ENCODE peak calls at places on chromosomes 7 and 10, in seven cellular contexts. Y, M, V, S, W, O and D are unnamed samples.

GRCh38 chr7:94654764-94655561 is 970 bp downstream of the SGCE start:
- DNase-seq in W (no peak), S (no peak), M (no peak), Y (no peak), O (peak; percentile 64), V (no peak), D (no peak)

GRCh38 chr7:143373255-143373794 is 7.8 kb upstream of the ZYX start:
- DNase-seq in M (no peak), W (no peak), O (no peak), V (no peak), Y (no peak), S (no peak), D (no peak)

GRCh38 chr10:132608511-132609195 is 71.1 kb downstream of the INPP5A start:
- DNase-seq in O (peak; percentile 19), Y (no peak), M (no peak), S (no peak), W (no peak), V (peak; percentile 18), D (no peak)

GRCh38 chr7:38873433-38873832 is 35.6 kb downstream of the VPS41 start:
- DNase-seq in Y (no peak), M (no peak), W (no peak), V (no peak), O (no peak), S (no peak), D (no peak)

GRCh38 chr7:79217468-79217867 is 236.0 kb downstream of the MAGI2 start:
- DNase-seq in M (no peak), Y (no peak), V (no peak), O (no peak), W (no peak), S (no peak), D (no peak)

GRCh38 chr7:25002826-25003225 is 22.8 kb upstream of the OSBPL3 start:
- DNase-seq in O (no peak), M (no peak), Y (no peak), S (no peak), W (no peak), V (no peak), D (no peak)

GRCh38 chr10:79336276-79336675 is 11.0 kb upstream of the PPIF start:
- DNase-seq in W (no peak), Y (no peak), M (no peak), S (no peak), V (no peak), O (no peak), D (no peak)

GRCh38 chr7:68688416-68689086 is 909.7 kb upstream of the AUTS2 start:
- DNase-seq in O (no peak), M (no peak), Y (no peak), S (peak; percentile 25), V (no peak), W (no peak), D (no peak)

GRCh38 chr7:37046680-37047079 is 322.4 kb upstream of the AOAH start:
- DNase-seq in V (no peak), O (no peak), Y (no peak), S (no peak), W (no peak), M (no peak), D (no peak)

GRCh38 chr7:91286432-91286831 is 22.2 kb downstream of the FZD1 start:
- DNase-seq in S (no peak), O (no peak), V (no peak), W (no peak), M (no peak), Y (no peak), D (no peak)

GRCh38 chr7:13946181-13946580 is 43.3 kb downstream of the ETV1 start:
- DNase-seq in Y (no peak), O (no peak), V (no peak), M (no peak), W (no peak), S (no peak), D (no peak)

GRCh38 chr7:157609932-157610640 is 273.3 kb downstream of the DNAJB6 start:
- DNase-seq in W (no peak), S (no peak), O (no peak), M (no peak), V (no peak), Y (no peak), D (no peak)

GRCh38 chr10:27744478-27745379 is 890 bp downstream of the MKX start:
- DNase-seq in S (no peak), M (no peak), Y (no peak), O (peak; percentile 67), W (no peak), V (no peak), D (no peak)

GRCh38 chr10:60573342-60573741 is 183.7 kb upstream of the ANK3 start:
- DNase-seq in W (no peak), O (no peak), M (no peak), V (no peak), S (no peak), Y (no peak), D (no peak)

GRCh38 chr10:129106314-129106713 is 360.7 kb upstream of the MGMT start:
- DNase-seq in Y (no peak), V (no peak), W (no peak), O (no peak), S (no peak), M (no peak), D (no peak)

GRCh38 chr10:103333934-103334520 is 16.9 kb downstream of the PCGF6 start:
- DNase-seq in W (no peak), M (peak; percentile 32), O (no peak), Y (peak; percentile 34), V (no peak), S (no peak), D (no peak)

GRCh38 chr10:79303631-79304478 is 43.4 kb upstream of the PPIF start:
- DNase-seq in V (no peak), W (no peak), Y (no peak), O (no peak), S (no peak), M (no peak), D (no peak)

GRCh38 chr10:69045441-69046300 is 42.2 kb upstream of the SRGN start:
- DNase-seq in M (no peak), S (no peak), W (no peak), V (no peak), O (no peak), Y (no peak), D (no peak)

GRCh38 chr7:38424750-38425463 is 151.5 kb upstream of the TARP start:
- DNase-seq in V (no peak), M (no peak), O (no peak), S (no peak), W (no peak), Y (no peak), D (no peak)

GRCh38 chr10:99609186-99609585 is 11.1 kb downstream of the SLC25A28 start:
- DNase-seq in W (no peak), O (no peak), S (no peak), M (no peak), Y (no peak), V (no peak), D (no peak)

GRCh38 chr7:122846591-122846990 is 39.7 kb downstream of the CADPS2 start:
- DNase-seq in O (no peak), Y (no peak), S (no peak), M (no peak), W (no peak), V (no peak), D (no peak)

GRCh38 chr7:131109757-131110293 is 217.9 kb upstream of the MKLN1 start:
- DNase-seq in S (peak; percentile 61), V (peak; percentile 86), Y (peak; percentile 74), W (peak; percentile 88), M (no peak), O (peak; percentile 75), D (peak; percentile 94)
- TF ChIP-seq POLR2A in S (no peak), V (peak; percentile 77), Y (peak; percentile 54), W (no peak), M (no peak), O (peak; percentile 31), D (peak; percentile 68)

DNA sequence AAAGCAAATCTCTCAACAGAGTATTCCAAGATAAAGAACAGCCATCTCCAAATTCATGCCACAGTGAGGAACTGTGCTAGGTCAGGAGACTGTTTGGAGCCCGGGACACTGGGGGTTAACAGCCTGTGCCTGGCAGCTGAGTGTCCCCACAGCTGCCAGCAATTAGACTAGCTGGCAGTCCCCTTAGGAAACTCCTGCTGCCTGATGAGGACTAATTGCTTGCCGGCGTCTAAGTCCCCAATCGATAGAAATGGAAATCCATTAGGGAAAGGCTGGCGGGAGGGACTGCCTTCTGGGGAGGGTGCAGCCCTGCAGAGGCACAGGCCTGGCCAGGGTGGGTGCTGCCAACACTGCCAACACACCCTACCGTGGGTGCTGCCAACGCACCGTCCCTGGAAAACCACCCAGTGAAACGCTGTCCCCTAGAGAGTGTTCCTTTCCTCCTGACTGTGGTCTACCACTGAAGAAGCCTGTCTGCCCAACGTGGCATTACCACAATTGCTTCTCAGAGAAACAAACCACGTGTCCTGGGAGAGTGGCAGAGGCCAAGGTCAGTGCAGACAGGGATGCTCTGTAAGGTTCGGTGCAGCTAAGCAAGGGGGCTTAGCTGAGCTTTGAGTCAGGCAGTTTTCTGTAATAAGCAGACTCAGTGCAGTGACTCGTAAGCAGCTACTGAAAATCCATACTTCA is 60.7 kb downstream of the XRCC2 start:
- DNase-seq in S (no peak), V (peak; percentile 32), Y (no peak), W (no peak), M (no peak), O (no peak), D (no peak)
- TF ChIP-seq CTCF in S (no peak), V (no peak), Y (no peak), W (no peak), M (no peak), O (no peak), D (no peak)

GRCh38 chr7:5045558-5046396 is at the start of gene RBAK:
- DNase-seq in W (peak; percentile 90), S (peak; percentile 87), V (peak; percentile 94), O (peak; percentile 91), Y (peak; percentile 83), M (peak; percentile 92), D (peak; percentile 94)
- TF ChIP-seq POLR2A in W (peak; percentile 43), S (no peak), V (peak; percentile 58), O (no peak), Y (peak; percentile 74), M (peak; percentile 87), D (peak; percentile 18)

DNA sequence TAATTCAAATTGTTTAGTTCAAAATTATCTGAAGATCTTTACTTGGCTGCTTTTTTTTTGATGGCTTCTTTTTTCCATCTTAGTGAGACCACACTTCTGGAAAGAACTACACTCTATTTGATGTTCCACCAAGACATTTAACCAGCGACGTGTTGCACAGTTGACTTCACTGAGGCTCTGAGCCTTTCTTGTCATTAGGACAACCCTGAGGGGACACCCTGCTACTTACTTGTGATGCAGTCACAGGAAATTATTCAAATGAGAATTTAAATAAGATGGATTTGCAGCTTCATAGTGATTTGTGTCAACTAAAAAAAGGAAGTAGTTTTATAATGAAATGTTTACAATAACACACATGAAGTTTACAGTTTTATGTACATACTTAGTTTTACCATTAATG is 25.6 kb upstream of the PIK3CG start:
- DNase-seq in O (no peak), V (no peak), W (no peak), S (no peak), Y (no peak), M (no peak), D (no peak)
- TF ChIP-seq CTCF in O (no peak), V (no peak), W (no peak), S (no peak), Y (no peak), M (no peak), D (no peak)